ENCODE peak calls at places on chromosomes 11 and 22, in ten cellular contexts. G is ovary, T is GM23248, B is left ventricle myocardium inferior, N is substantia nigra, R is right lobe of liver, U is caudate nucleus, W is cardiac muscle cell, A is A549, K is transverse colon. M is an unnamed sample.

GRCh38 chr22:26983311-26983710 is 325.9 kb downstream of the MIAT start:
- DNase-seq in G (no peak), T (peak), B (no peak), N (no peak), R (no peak), U (no peak), W (no peak), A (no peak), K (no peak), M (no peak)

GRCh38 chr11:115321602-115322289 is 182.5 kb downstream of the CADM1 start:
- DNase-seq in G (no peak), T (no peak), B (no peak), N (no peak), R (no peak), U (no peak), W (no peak), A (no peak), K (no peak), M (no peak)

GRCh38 chr11:101445761-101446160 is 138.0 kb downstream of the TRPC6 start:
- DNase-seq in G (no peak), T (peak), B (no peak), N (no peak), R (no peak), U (no peak), W (no peak), A (no peak), K (no peak), M (no peak)

GRCh38 chr11:1341928-1342524 is 32.6 kb upstream of the TOLLIP start:
- DNase-seq in G (peak), T (peak), B (no peak), N (no peak), R (no peak), U (no peak), W (peak), A (peak), K (no peak), M (no peak)

GRCh38 chr11:63417174-63417852 is 47.7 kb downstream of the SLC22A9 start:
- DNase-seq in G (no peak), T (no peak), B (no peak), N (no peak), R (no peak), U (no peak), W (no peak), A (no peak), K (no peak), M (no peak)

GRCh38 chr11:45850446-45850845 is 3.2 kb downstream of the CRY2 start:
- DNase-seq in G (no peak), T (peak), B (no peak), N (no peak), R (no peak), U (no peak), W (peak), A (no peak), K (no peak), M (no peak)

GRCh38 chr22:39627865-39628562 is 57.5 kb downstream of the CACNA1I start:
- DNase-seq in G (no peak), T (no peak), B (no peak), N (no peak), R (no peak), U (no peak), W (no peak), A (no peak), K (no peak), M (no peak)

GRCh38 chr11:66850588-66851250 is 6.1 kb upstream of the LRFN4 start:
- DNase-seq in G (no peak), T (no peak), B (no peak), N (no peak), R (peak), U (no peak), W (no peak), A (no peak), K (no peak), M (no peak)

GRCh38 chr11:75313457-75314272 is 37.8 kb downstream of the ARRB1 start:
- DNase-seq in G (peak), T (peak), B (peak), N (no peak), R (peak), U (no peak), W (peak), A (no peak), K (no peak), M (no peak)

GRCh38 chr11:94568200-94568599 is 1.0 kb downstream of the PIWIL4 start:
- DNase-seq in G (no peak), T (no peak), B (no peak), N (no peak), R (no peak), U (no peak), W (no peak), A (no peak), K (no peak), M (no peak)

GRCh38 chr22:34111210-34111824 is 191.0 kb upstream of the LARGE1 start:
- DNase-seq in G (peak), T (peak), B (no peak), N (no peak), R (peak), U (no peak), W (peak), A (peak), K (peak), M (peak)

GRCh38 chr11:11706022-11706421 is 84.2 kb upstream of the GALNT18 start:
- DNase-seq in G (no peak), T (peak), B (no peak), N (no peak), R (no peak), U (no peak), W (no peak), A (no peak), K (no peak), M (no peak)

GRCh38 chr11:74357449-74357848 is 40.8 kb downstream of the PGM2L1 start:
- DNase-seq in G (no peak), T (no peak), B (no peak), N (no peak), R (no peak), U (no peak), W (no peak), A (no peak), K (no peak), M (no peak)

GRCh38 chr11:13120691-13121090 is 111.6 kb downstream of the RASSF10 start:
- DNase-seq in G (no peak), T (peak), B (no peak), N (no peak), R (no peak), U (no peak), W (peak), A (no peak), K (no peak), M (no peak)

GRCh38 chr22:43532301-43533050 is 120.7 kb downstream of the MPPED1 start:
- DNase-seq in G (no peak), T (no peak), B (no peak), N (no peak), R (no peak), U (no peak), W (no peak), A (no peak), K (no peak), M (no peak)
- H3K27ac ChIP-seq in G (no peak), T (no peak), B (no peak), N (no peak), R (no peak), U (no peak), W (no peak), A (no peak), K (no peak), M (no peak)

DNA sequence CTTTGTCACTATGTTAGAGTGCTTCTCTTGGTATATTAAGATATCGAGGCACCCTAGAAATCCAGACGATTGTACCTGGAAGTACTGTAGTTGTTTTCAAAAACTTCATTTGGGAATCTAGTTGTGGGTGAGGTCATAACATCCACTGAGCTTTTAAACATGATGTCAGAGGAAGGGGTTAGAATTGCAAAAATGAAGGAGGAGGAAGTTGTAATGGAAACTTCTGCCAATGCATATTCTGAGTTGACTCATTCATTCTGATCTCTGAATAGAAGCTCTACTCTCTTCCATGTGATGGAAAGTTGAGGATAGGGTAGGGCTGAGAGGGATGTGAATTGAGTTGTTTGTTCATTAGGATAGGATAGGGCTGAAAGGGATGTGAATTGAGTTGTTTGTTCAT is 7.7 kb downstream of the CD44 start:
- DNase-seq in G (no peak), T (peak), B (no peak), N (no peak), R (no peak), U (no peak), W (no peak), A (no peak), K (no peak), M (no peak)
- H3K27ac ChIP-seq in G (no peak), T (peak), B (no peak), N (no peak), R (no peak), U (no peak), W (no peak), A (peak), K (no peak), M (no peak)

GRCh38 chr22:41668971-41669911 is 19.4 kb downstream of the SNU13 start:
- DNase-seq in G (no peak), T (peak), B (no peak), N (no peak), R (no peak), U (no peak), W (peak), A (peak), K (no peak), M (peak)

GRCh38 chr22:41674941-41675340 is 13.7 kb downstream of the SNU13 start:
- DNase-seq in G (no peak), T (no peak), B (no peak), N (no peak), R (no peak), U (no peak), W (no peak), A (no peak), K (no peak), M (no peak)

GRCh38 chr22:41676134-41676533 is 12.5 kb downstream of the SNU13 start:
- DNase-seq in G (no peak), T (no peak), B (no peak), N (no peak), R (no peak), U (no peak), W (no peak), A (no peak), K (no peak), M (no peak)

GRCh38 chr22:41672780-41673509 is 15.7 kb downstream of the SNU13 start:
- DNase-seq in G (no peak), T (peak), B (no peak), N (no peak), R (no peak), U (no peak), W (no peak), A (peak), K (no peak), M (peak)
- H3K27ac ChIP-seq in G (no peak), T (no peak), B (no peak), N (no peak), R (no peak), U (no peak), W (no peak), A (peak), K (no peak), M (peak)

GRCh38 chr11:19735512-19735911 is 22.9 kb downstream of the NAV2 start:
- DNase-seq in G (no peak), T (peak), B (no peak), N (no peak), R (no peak), U (no peak), W (peak), A (no peak), K (no peak), M (no peak)
- H3K27ac ChIP-seq in G (no peak), T (peak), B (peak), N (no peak), R (no peak), U (peak), W (no peak), A (no peak), K (peak), M (no peak)

GRCh38 chr22:45510376-45511232 is 7.9 kb downstream of the FBLN1 start:
- DNase-seq in G (no peak), T (peak), B (no peak), N (no peak), R (no peak), U (no peak), W (no peak), A (no peak), K (no peak), M (no peak)
- H3K27ac ChIP-seq in G (peak), T (peak), B (peak), N (no peak), R (no peak), U (peak), W (no peak), A (no peak), K (peak), M (no peak)

DNA sequence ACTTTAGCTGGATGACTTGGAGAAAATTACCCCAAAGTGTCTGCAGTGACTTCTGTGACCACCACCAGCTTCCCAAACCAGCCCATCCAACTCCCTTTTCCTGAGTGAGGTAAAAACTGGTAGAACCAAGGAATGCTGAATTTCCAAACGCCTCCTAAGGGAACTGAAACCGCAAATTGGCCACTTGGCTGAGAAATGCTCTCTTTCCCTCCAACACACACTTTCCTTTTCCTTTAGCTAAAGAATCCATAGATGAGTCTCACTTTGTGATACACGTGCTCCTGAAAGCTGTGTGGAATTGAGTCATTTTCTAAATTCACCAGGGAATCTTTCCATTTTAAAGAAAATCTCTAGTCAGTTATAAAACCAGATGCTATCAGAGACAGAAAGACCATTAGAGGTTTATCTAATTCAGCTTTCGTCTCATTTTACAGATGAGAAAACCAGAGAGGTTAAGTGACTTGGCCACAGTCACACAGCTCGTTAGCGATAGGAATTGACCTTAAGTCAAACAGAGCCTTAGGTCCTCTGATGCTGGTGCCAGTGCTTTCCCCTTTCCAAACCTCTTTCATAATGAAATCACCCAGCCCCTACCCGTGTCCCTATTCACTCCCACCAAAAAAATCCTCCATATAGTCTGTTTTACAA is 137.2 kb downstream of the COMMD9 start:
- DNase-seq in G (no peak), T (no peak), B (no peak), N (no peak), R (no peak), U (no peak), W (peak), A (no peak), K (no peak), M (no peak)
- H3K27ac ChIP-seq in G (no peak), T (no peak), B (no peak), N (no peak), R (no peak), U (no peak), W (no peak), A (peak), K (no peak), M (no peak)

DNA sequence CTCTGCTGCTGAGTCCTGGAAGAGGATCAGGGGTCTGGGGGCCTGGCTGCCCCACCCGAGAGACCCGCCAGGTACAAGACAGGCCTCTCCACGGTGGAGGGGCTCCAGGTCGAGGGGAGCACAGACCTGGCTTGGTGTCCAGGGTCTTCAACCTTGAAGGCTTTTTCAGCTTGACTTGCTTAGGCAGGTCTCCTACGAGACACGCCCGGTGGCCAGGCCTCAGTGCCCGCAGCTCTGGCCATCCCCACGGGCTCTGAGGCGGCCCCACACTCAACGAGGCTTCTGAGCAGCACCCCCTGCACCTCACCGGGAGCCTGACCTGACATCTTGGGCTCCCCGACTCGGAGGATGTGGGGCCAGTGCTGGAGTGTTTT is 6.6 kb upstream of the PLXNB2 start:
- DNase-seq in G (no peak), T (no peak), B (no peak), N (no peak), R (no peak), U (no peak), W (no peak), A (no peak), K (no peak), M (no peak)
- H3K27ac ChIP-seq in G (no peak), T (no peak), B (no peak), N (no peak), R (no peak), U (no peak), W (no peak), A (no peak), K (peak), M (no peak)

DNA sequence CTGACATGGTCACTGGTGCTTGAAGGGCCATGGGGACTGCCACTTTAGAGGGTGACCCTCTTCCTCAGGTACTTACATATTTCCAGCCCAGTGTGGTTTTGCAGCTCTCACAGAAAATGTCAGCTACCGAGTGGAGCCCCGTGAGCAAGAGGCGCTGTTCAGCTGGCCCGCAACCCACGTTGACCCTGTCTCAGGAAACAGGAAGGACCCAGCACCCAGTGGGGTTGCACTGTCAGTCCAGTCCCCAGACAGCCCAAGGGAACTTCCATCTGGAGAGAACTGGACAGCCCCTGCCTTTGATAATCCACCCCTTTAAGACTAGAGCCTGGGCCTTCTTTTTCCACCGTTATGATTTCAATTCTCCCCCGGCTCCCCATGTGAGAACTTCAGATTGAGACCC is 3.5 kb downstream of the YPEL4 start:
- DNase-seq in G (peak), T (no peak), B (no peak), N (no peak), R (no peak), U (no peak), W (peak), A (no peak), K (no peak), M (no peak)
- H3K27ac ChIP-seq in G (peak), T (no peak), B (peak), N (no peak), R (no peak), U (no peak), W (peak), A (no peak), K (peak), M (no peak)

GRCh38 chr22:42856179-42856864 is 751 bp downstream of the ARFGAP3 start:
- DNase-seq in G (peak), T (peak), B (peak), N (no peak), R (peak), U (no peak), W (peak), A (no peak), K (peak), M (peak)

GRCh38 chr22:42856865-42857704 is at the start of gene ARFGAP3:
- DNase-seq in G (peak), T (peak), B (peak), N (peak), R (peak), U (peak), W (peak), A (peak), K (peak), M (peak)

GRCh38 chr22:42855211-42855610 is 1.9 kb downstream of the ARFGAP3 start:
- DNase-seq in G (no peak), T (peak), B (no peak), N (no peak), R (no peak), U (no peak), W (no peak), A (no peak), K (no peak), M (no peak)

GRCh38 chr22:42855726-42856125 is 1.3 kb downstream of the ARFGAP3 start:
- DNase-seq in G (no peak), T (peak), B (no peak), N (no peak), R (no peak), U (no peak), W (no peak), A (no peak), K (no peak), M (no peak)

DNA sequence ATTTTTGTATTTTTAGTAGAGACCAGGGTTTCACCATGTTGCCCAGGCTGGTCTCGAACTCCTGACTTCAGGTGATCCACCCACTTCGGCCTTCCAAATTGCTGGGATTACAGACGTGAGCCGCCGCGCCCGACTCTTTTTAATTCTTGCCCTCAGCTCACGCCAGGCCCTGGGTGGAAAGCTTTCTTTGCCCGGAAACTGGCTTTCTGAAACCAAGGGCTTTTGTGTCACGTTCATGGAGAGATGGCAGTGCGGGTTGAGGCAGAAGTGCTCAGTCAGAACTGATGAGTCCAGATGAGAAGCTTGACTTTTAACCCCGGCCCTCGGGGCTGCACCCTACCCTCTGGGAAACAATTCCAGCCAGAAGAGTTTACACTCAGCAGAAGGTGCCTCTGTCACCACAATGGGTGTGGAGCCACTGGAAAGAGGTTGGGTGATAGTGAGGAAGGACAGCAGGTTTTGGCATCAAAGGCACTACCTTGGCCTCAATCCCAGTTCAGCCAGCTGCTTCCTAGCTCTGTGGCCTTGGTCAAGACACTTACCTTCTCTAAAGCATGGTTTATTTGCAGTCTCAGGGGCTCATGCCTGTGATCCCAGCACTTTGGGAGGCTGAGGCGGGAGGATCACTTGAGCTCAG is 890 bp upstream of the ARFGAP3 start:
- DNase-seq in G (peak), T (no peak), B (no peak), N (no peak), R (no peak), U (no peak), W (no peak), A (no peak), K (no peak), M (no peak)
- H3K27ac ChIP-seq in G (no peak), T (no peak), B (peak), N (no peak), R (peak), U (no peak), W (no peak), A (no peak), K (peak), M (no peak)